ENCODE peak calls at places on chromosomes 2 and 18, in five cellular contexts. S is IMR-90, X is HepG2, N is GM12878, Q is K562. H is an unnamed sample.

GRCh38 chr2:53715568-53715967 is 52.0 kb upstream of the CHAC2 start:
- DNase-seq in N (no peak), X (no peak), S (no peak), Q (no peak), H (no peak)

GRCh38 chr2:140178224-140178623 is 1398.0 kb upstream of the NXPH2 start:
- DNase-seq in Q (no peak), X (no peak), S (no peak), N (no peak), H (no peak)

GRCh38 chr2:47452761-47453160 is 49.8 kb downstream of the MSH2 start:
- DNase-seq in Q (no peak), X (no peak), N (no peak), S (no peak), H (no peak)

GRCh38 chr2:26717362-26717761 is 24.8 kb downstream of the KCNK3 start:
- DNase-seq in X (no peak), N (no peak), S (no peak), Q (no peak), H (peak; percentile 78)

GRCh38 chr2:207768168-207768890 is 1.4 kb downstream of the FZD5 start:
- DNase-seq in N (no peak), X (peak; percentile 38), S (no peak), Q (no peak), H (peak; percentile 80)

GRCh38 chr2:96895709-96896651 is 26.1 kb upstream of the SEMA4C start:
- DNase-seq in S (no peak), Q (peak; percentile 59), N (no peak), X (no peak), H (no peak)

GRCh38 chr18:3603460-3604259 is 153.7 kb downstream of the TGIF1 start:
- DNase-seq in X (peak; percentile 69), N (no peak), S (peak; percentile 99), Q (peak; percentile 41), H (no peak)

GRCh38 chr2:22817197-22817596 is 567.8 kb upstream of the KLHL29 start:
- DNase-seq in N (no peak), X (no peak), S (no peak), Q (no peak), H (no peak)

GRCh38 chr18:63154350-63155152 is 165.0 kb downstream of the BCL2 start:
- DNase-seq in Q (no peak), N (no peak), S (no peak), X (no peak), H (no peak)

GRCh38 chr2:185984670-185985069 is 246.1 kb downstream of the FSIP2 start:
- DNase-seq in N (no peak), X (no peak), Q (no peak), S (no peak), H (no peak)

GRCh38 chr2:135885709-135886108 is 9.5 kb upstream of the MCM6 start:
- DNase-seq in X (no peak), Q (no peak), N (no peak), S (no peak), H (no peak)

GRCh38 chr2:70480468-70480867 is 73.2 kb downstream of the TGFA start:
- DNase-seq in X (no peak), S (no peak), Q (no peak), N (no peak), H (no peak)

GRCh38 chr2:118437501-118437900 is 349.2 kb downstream of the INSIG2 start:
- DNase-seq in X (no peak), N (no peak), S (no peak), Q (no peak), H (no peak)

GRCh38 chr2:237091779-237092436 is 6.2 kb downstream of the COPS8 start:
- DNase-seq in Q (no peak), N (no peak), X (no peak), S (peak; percentile 69), H (no peak)

GRCh38 chr18:78620326-78620725 is 359.3 kb upstream of the SALL3 start:
- DNase-seq in N (no peak), S (no peak), X (no peak), Q (no peak), H (no peak)

GRCh38 chr2:154724194-154724797 is 25.8 kb downstream of the KCNJ3 start:
- DNase-seq in S (no peak), Q (peak; percentile 14), N (no peak), X (no peak), H (no peak)
- H3K36me3 ChIP-seq in S (no peaks in the 10 kb centered on the region), Q (no peaks in the 10 kb centered on the region), N (no peaks in the 10 kb centered on the region), X (no peaks in the 10 kb centered on the region), H (no peaks in the 10 kb centered on the region)

GRCh38 chr2:223459328-223459939 is 142.7 kb downstream of the SCG2 start:
- DNase-seq in N (no peak), S (peak; percentile 44), X (no peak), Q (peak; percentile 6), H (peak; percentile 12)
- TF ChIP-seq CTCF in N (no peak), S (peak; percentile 53), X (no peak), Q (no peak), H (peak; percentile 69)

DNA sequence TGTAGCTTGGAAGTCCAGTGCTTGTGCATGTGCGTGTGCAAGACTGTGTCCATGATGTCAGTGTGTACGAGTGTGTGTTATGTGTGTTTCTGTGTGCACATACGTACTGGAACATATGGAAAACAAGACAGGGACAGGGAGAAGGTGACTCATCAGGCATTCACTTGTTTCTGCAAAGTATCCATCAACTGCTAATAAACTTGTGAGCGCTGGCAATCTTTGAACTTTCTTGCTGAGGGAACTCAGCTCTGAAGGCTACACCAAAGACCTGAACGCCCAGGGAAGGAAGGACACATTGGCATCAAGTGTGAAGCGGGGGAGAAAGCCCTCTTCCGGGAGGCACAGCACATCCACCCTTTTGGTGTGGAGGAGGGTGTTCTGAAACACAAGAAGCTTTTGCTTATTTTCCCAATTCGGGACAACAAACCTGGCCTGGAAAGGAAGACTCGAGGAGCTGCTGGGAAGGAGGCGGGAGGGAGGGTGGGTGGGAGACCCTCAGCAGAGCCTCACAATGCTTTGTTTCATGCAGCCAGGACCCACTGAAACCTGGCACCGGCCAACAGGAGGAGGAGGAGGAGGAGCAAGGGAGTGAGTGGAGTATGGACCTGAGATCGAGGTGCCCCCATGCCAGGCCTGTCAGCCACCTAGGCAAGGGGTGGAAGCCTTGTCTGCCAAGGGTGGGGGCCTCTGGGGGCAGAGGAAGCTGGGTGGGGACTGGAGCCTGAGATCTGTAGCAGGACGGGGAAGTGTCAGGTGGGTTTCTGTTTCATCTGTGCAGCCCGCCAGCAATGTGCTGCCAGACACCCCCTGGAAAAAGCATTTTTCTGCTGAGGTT is 26.8 kb downstream of the SMAD7 start:
- DNase-seq in Q (no peak), S (peak; percentile 69), X (no peak), N (no peak), H (no peak)
- TF ChIP-seq MXI1 in Q (no peak), S (no peak), X (no peak), N (no peak), H (no peak)

DNA sequence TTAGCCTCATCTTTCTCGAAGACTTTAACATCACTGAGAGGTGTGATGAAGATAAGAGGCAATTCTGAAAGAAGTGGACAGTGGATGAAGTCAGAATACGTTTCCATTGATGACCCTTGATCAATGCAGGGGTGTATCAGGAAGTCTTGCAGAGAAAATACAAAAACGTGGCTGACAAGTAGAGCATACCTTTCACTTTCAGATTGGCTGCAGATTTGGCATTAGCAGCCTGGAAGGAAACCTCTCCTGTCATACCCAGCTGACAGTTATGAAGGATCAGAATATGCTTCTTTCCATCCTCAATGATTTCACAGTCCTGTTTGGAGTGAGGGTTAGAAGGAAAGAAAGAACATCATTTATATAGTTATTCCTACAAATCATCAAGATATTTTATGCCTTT is 152.5 kb downstream of the PLEKHA3 start:
- DNase-seq in S (no peak), X (no peak), N (no peak), Q (no peak), H (no peak)
- H3K36me3 ChIP-seq in S (no peaks in the 10 kb centered on the region), X (no peaks in the 10 kb centered on the region), N (no peaks in the 10 kb centered on the region), Q (no peaks in the 10 kb centered on the region), H (no peaks in the 10 kb centered on the region)

GRCh38 chr2:85257359-85258193 is 70.2 kb downstream of the TGOLN2 start:
- DNase-seq in S (peak; percentile 45), Q (no peak), X (no peak), N (no peak), H (peak; percentile 57)
- TF ChIP-seq CTCF in S (no peak), Q (no peak), X (no peak), N (no peak), H (no peak)

DNA sequence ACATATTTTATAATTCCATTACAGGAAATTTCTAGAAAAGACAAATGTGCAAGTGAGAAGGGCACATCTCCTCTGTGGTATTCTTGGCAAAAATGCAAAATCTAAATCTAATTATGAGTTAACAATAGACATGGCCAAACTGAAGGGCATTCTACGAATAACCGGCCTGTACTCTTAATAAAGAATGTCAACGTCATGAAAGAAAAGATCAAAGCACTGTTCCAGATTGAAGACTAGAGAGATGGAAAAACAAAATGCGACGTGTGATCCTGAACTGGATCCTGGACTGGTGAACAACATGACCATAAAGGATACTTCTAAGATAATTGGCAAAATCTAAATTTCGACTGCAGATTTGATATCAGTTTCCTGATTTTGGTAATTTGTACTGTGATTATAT is 3.0 kb downstream of the CDKL4 start:
- DNase-seq in N (no peak), X (no peak), S (no peak), Q (no peak), H (no peak)
- TF ChIP-seq MXI1 in N (no peak), X (no peak), S (no peak), Q (no peak), H (no peak)

GRCh38 chr2:172571245-172571644 is 15.4 kb downstream of the PDK1 start:
- DNase-seq in S (no peak), N (no peak), X (peak; percentile 56), Q (no peak), H (no peak)

GRCh38 chr2:172574965-172575364 is 19.1 kb downstream of the PDK1 start:
- DNase-seq in X (no peak), S (no peak), N (no peak), Q (no peak), H (no peak)

GRCh38 chr2:172578054-172578453 is 22.2 kb downstream of the PDK1 start:
- DNase-seq in S (peak; percentile 21), Q (no peak), X (no peak), N (no peak), H (no peak)

GRCh38 chr2:172572981-172573380 is 17.1 kb downstream of the PDK1 start:
- DNase-seq in X (no peak), N (no peak), S (no peak), Q (no peak), H (no peak)
- H3K36me3 ChIP-seq in X (peaks cover 75% of the 10 kb centered on the region), N (peaks cover 4% of the 10 kb centered on the region), S (peaks cover 32% of the 10 kb centered on the region), Q (peaks cover 63% of the 10 kb centered on the region), H (peaks cover 17% of the 10 kb centered on the region)

GRCh38 chr2:212520340-212520739 is 18.3 kb downstream of the ERBB4 start:
- DNase-seq in S (no peak), X (peak; percentile 21), N (no peak), Q (no peak), H (peak; percentile 26)
- TF ChIP-seq CTCF in S (peak; percentile 15), X (peak; percentile 52), N (peak; percentile 18), Q (no peak), H (peak; percentile 56)